ENCODE peak calls at places on chromosome 19, in four cellular contexts. L, H, D and R are unnamed samples.

GRCh38 chr19:7535035-7535992 is at the start of gene PNPLA6:
- DNase-seq in L (peak), H (peak), D (peak), R (peak)

GRCh38 chr19:48135411-48135810 is 24.8 kb upstream of the PLA2G4C start:
- DNase-seq in L (no peak), H (no peak), D (no peak), R (peak)

GRCh38 chr19:56637976-56638555 is 4.9 kb upstream of the SMIM17 start:
- DNase-seq in L (peak), H (peak), D (peak), R (peak)

GRCh38 chr19:33227242-33227650 is 1.6 kb upstream of the SLC7A10 start:
- DNase-seq in L (no peak), H (no peak), D (peak), R (no peak)

GRCh38 chr19:4288091-4288777 is 9.2 kb downstream of the SHD start:
- DNase-seq in L (no peak), H (no peak), D (no peak), R (peak)

GRCh38 chr19:44576843-44577565 is 36.4 kb upstream of the IGSF23 start:
- DNase-seq in L (no peak), H (peak), D (peak), R (peak)

GRCh38 chr19:54271106-54271505 is 9.8 kb downstream of the LILRB2 start:
- DNase-seq in L (peak), H (no peak), D (no peak), R (no peak)

GRCh38 chr19:30360378-30361106 is 11.6 kb upstream of the ZNF536 start:
- DNase-seq in L (no peak), H (no peak), D (no peak), R (no peak)

GRCh38 chr19:38183227-38183914 is 40.7 kb downstream of the DPF1 start:
- DNase-seq in L (peak), H (no peak), D (peak), R (peak)

GRCh38 chr19:51094696-51095279 is 12.1 kb upstream of the KLK14 start:
- DNase-seq in L (no peak), H (peak), D (no peak), R (no peak)

GRCh38 chr19:35347171-35347929 is at the start of gene FFAR1:
- DNase-seq in L (no peak), H (peak), D (no peak), R (no peak)

GRCh38 chr19:48558018-48558684 is 6.2 kb downstream of the SULT2B1 start:
- DNase-seq in L (no peak), H (peak), D (peak), R (peak)

GRCh38 chr19:52995711-52996110 is 18.0 kb upstream of the ERVV-1 start:
- DNase-seq in L (no peak), H (no peak), D (no peak), R (no peak)

GRCh38 chr19:6639439-6639838 is 30.5 kb downstream of the TNFSF14 start:
- DNase-seq in L (no peak), H (no peak), D (no peak), R (peak)

GRCh38 chr19:15702590-15702930 is 25.3 kb upstream of the OR10H2 start:
- DNase-seq in L (peak), H (peak), D (peak), R (peak)

GRCh38 chr19:48244289-48244688 is 11.4 kb downstream of the CARD8 start:
- DNase-seq in L (no peak), H (no peak), D (peak), R (peak)

GRCh38 chr19:7607874-7608560 is 12.4 kb downstream of the CAMSAP3 start:
- DNase-seq in L (no peak), H (no peak), D (no peak), R (no peak)

GRCh38 chr19:10104130-10104513 is 1.6 kb upstream of the ANGPTL6 start:
- DNase-seq in L (no peak), H (no peak), D (no peak), R (no peak)

GRCh38 chr19:42154471-42155323 is 22.5 kb upstream of the POU2F2 start:
- DNase-seq in L (no peak), H (no peak), D (no peak), R (no peak)

GRCh38 chr19:45173816-45174215 is 4.2 kb downstream of the TRAPPC6A start:
- DNase-seq in L (no peak), H (no peak), D (no peak), R (no peak)

GRCh38 chr19:2624537-2625091 is 77.9 kb downstream of the GNG7 start:
- DNase-seq in L (peak), H (peak), D (no peak), R (no peak)

GRCh38 chr19:48813123-48813911 is 2.5 kb upstream of the BCAT2 start:
- DNase-seq in L (no peak), H (no peak), D (no peak), R (no peak)

GRCh38 chr19:43527860-43528622 is 1.0 kb upstream of the ETHE1 start:
- DNase-seq in L (peak), H (peak), D (no peak), R (peak)

GRCh38 chr19:10855879-10856522 is 7.8 kb downstream of the C19orf38 start:
- DNase-seq in L (no peak), H (no peak), D (no peak), R (peak)

GRCh38 chr19:13103961-13104847 is 1.5 kb upstream of the LYL1 start:
- DNase-seq in L (peak), H (no peak), D (no peak), R (no peak)

GRCh38 chr19:10289836-10290438 is at the start of gene ICAM5:
- DNase-seq in L (no peak), H (no peak), D (peak), R (peak)

GRCh38 chr19:5369962-5370367 is 29.4 kb upstream of the PTPRS start:
- DNase-seq in L (no peak), H (peak), D (peak), R (peak)

GRCh38 chr19:48455908-48456562 is 661 bp downstream of the KCNJ14 start:
- DNase-seq in L (no peak), H (no peak), D (no peak), R (no peak)

GRCh38 chr19:43812689-43813088 is 10.4 kb upstream of the LYPD5 start:
- DNase-seq in L (no peak), H (no peak), D (no peak), R (no peak)

GRCh38 chr19:33397536-33398360 is 24.2 kb downstream of the CEBPG start:
- DNase-seq in L (no peak), H (peak), D (peak), R (no peak)

GRCh38 chr19:3670796-3671679 is 29.2 kb downstream of the PIP5K1C start:
- DNase-seq in L (peak), H (peak), D (peak), R (no peak)

GRCh38 chr19:35135389-35135909 is 590 bp upstream of the LGI4 start:
- DNase-seq in L (peak), H (peak), D (peak), R (peak)

GRCh38 chr19:12112701-12113100 is 27.4 kb downstream of the ZNF20 start:
- DNase-seq in L (no peak), H (no peak), D (no peak), R (no peak)

GRCh38 chr19:41933693-41934426 is 5.6 kb upstream of the ERFL start:
- DNase-seq in L (no peak), H (no peak), D (no peak), R (no peak)

GRCh38 chr19:44820648-44821609 is 12.0 kb downstream of the BCAM start:
- DNase-seq in L (peak), H (peak), D (no peak), R (no peak)

GRCh38 chr19:17049711-17050280 is 23.2 kb upstream of the CPAMD8 start:
- DNase-seq in L (no peak), H (no peak), D (peak), R (peak)

GRCh38 chr19:21505459-21506393 is at the start of gene ZNF429:
- DNase-seq in L (peak), H (peak), D (peak), R (peak)

DNA sequence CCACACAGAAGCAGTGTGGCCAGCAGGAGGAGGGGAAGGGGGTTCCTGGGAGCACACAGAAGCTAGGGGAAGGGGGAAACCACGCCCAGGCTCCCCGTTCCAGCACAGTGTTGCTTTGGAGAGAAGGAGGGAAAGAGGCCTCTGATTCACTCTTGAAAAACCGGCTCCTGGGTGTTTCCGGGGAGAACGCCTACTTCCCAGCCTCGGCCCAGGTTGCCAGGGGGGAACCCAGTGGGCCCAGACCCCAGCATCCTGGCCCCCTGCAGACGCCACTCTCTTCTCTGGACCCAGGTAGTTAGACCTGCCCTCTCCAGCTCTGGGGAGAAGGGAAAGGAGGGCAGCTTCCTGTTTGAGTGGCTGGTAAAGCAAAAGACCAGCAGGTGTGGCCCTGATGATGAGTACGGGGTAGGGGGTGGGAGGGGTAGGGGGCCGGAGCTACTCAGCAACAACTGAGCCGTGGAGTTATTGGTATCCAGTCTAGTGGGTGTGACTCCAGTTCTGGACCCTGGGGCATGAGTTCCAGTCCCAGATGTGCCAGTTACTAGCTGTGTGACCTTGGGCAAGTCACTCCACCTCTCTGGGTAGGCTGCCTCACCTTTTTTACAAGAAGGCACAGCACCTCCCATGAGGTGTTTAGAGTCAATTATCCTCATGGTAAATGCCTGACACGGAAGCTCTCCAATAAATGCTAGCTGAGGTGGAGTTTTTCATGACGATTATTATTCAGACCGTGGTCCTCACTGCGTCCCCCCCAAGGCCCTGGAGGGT is 833 bp downstream of the GIPC1 start:
- DNase-seq in L (no peak), H (no peak), D (no peak), R (peak)
- TF ChIP-seq CTCF in L (no peak), H (no peak), D (no peak), R (no peak)

GRCh38 chr19:39498262-39499081 is at the start of gene DLL3:
- DNase-seq in L (no peak), H (no peak), D (peak), R (peak)
- H3K4me3 ChIP-seq in L (no peak), H (no peak), D (peak), R (no peak)

DNA sequence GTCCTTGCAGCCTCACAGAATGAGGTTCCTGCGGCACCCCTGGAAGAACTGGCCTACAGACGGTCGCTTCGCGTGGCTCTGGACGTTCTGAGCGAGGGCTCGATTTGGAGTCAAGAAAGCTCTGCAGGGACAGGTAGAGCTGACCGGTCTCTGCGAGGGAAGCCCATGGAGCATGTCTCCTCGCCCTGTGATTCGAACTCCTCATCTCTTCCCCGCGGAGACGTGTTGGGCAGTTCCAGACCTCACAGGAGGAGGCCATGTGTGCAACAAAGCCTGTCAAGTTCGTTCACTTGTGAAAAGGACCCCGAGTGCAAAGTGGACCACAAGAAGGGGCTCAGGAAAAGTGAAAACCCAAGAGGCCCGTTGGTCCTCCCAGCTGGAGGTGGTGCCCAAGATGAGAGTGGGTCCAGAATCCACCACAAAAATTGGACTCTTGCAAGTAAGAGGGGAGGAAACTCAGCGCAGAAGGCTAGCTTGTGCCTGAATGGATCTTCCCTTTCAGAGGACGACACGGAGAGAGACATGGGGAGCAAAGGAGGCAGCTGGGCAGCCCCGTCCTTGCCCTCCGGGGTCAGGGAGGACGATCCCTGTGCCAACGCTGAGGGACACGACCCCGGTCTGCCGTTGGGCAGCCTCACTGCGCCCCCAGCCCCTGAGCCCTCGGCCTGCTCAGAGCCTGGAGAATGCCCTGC is 23.4 kb upstream of the NDUFS7 start:
- DNase-seq in L (no peak), H (no peak), D (peak), R (no peak)
- TF ChIP-seq CTCF in L (no peak), H (no peak), D (no peak), R (no peak)

GRCh38 chr19:46783670-46784069 is 4.7 kb downstream of the SLC1A5 start:
- DNase-seq in L (no peak), H (no peak), D (no peak), R (no peak)
- H3K4me3 ChIP-seq in L (no peak), H (no peak), D (peak), R (peak)

GRCh38 chr19:18420931-18421330 is 1.7 kb downstream of the SSBP4 start:
- DNase-seq in L (no peak), H (peak), D (no peak), R (no peak)

GRCh38 chr19:18419699-18420460 is 682 bp downstream of the SSBP4 start:
- DNase-seq in L (no peak), H (no peak), D (no peak), R (no peak)

GRCh38 chr19:18418725-18419194 is 438 bp upstream of the SSBP4 start:
- DNase-seq in L (peak), H (no peak), D (no peak), R (peak)

GRCh38 chr19:18418034-18418724 is 1.0 kb upstream of the SSBP4 start:
- DNase-seq in L (no peak), H (peak), D (no peak), R (no peak)

GRCh38 chr19:18419195-18419698 is at the start of gene SSBP4:
- DNase-seq in L (peak), H (peak), D (peak), R (peak)
- TF ChIP-seq CTCF in L (peak), H (peak), D (no peak), R (no peak)